ENCODE peak calls at places on chromosome 1, in five cellular contexts. One of them, this sample, is unnamed.
A peak's percentile ranks its signal among the peaks of the same experiment; 100 is the strongest.

GRCh38 chr1:8394456-8395321 is 76.8 kb downstream of the SLC45A1 start:
- DNase-seq in Peyer's patch: no peak
- DNase-seq in fibroblast of lung: peak; percentile 93
- DNase-seq in brain microvascular endothelial cell: peak; percentile 94
- DNase-seq in RWPE2: no peak
- DNase-seq in this sample: no peak

GRCh38 chr1:172970186-172970585 is 80.6 kb downstream of the TNFSF18 start:
- DNase-seq in Peyer's patch: no peak
- DNase-seq in fibroblast of lung: peak; percentile 61
- DNase-seq in brain microvascular endothelial cell: no peak
- DNase-seq in RWPE2: no peak
- DNase-seq in this sample: no peak

GRCh38 chr1:57067863-57068262 is 102.0 kb upstream of the C8B start:
- DNase-seq in Peyer's patch: no peak
- DNase-seq in fibroblast of lung: no peak
- DNase-seq in brain microvascular endothelial cell: no peak
- DNase-seq in RWPE2: no peak
- DNase-seq in this sample: no peak

GRCh38 chr1:51768971-51769601 is 109.4 kb downstream of the NRDC start:
- DNase-seq in Peyer's patch: no peak
- DNase-seq in fibroblast of lung: peak; percentile 56
- DNase-seq in brain microvascular endothelial cell: peak; percentile 51
- DNase-seq in RWPE2: no peak
- DNase-seq in this sample: peak; percentile 45

GRCh38 chr1:41370756-41371420 is 9.7 kb downstream of the FOXO6 start:
- DNase-seq in Peyer's patch: no peak
- DNase-seq in fibroblast of lung: no peak
- DNase-seq in brain microvascular endothelial cell: no peak
- DNase-seq in RWPE2: no peak
- DNase-seq in this sample: no peak

GRCh38 chr1:68571499-68571898 is 74.6 kb upstream of the DEPDC1 start:
- DNase-seq in Peyer's patch: no peak
- DNase-seq in fibroblast of lung: peak; percentile 11
- DNase-seq in brain microvascular endothelial cell: peak; percentile 7
- DNase-seq in RWPE2: no peak
- DNase-seq in this sample: no peak

GRCh38 chr1:156144747-156145146 is 8.6 kb upstream of the SEMA4A start:
- DNase-seq in Peyer's patch: no peak
- DNase-seq in fibroblast of lung: no peak
- DNase-seq in brain microvascular endothelial cell: no peak
- DNase-seq in RWPE2: no peak
- DNase-seq in this sample: no peak

GRCh38 chr1:38929476-38929875 is 12.2 kb downstream of the RHBDL2 start:
- DNase-seq in Peyer's patch: no peak
- DNase-seq in fibroblast of lung: peak; percentile 26
- DNase-seq in brain microvascular endothelial cell: no peak
- DNase-seq in RWPE2: no peak
- DNase-seq in this sample: no peak

GRCh38 chr1:161131721-161132409 is 602 bp downstream of the DEDD start:
- DNase-seq in Peyer's patch: no peak
- DNase-seq in fibroblast of lung: peak; percentile 40
- DNase-seq in brain microvascular endothelial cell: no peak
- DNase-seq in RWPE2: no peak
- DNase-seq in this sample: no peak

GRCh38 chr1:44345187-44345775 is 9.8 kb downstream of the ERI3 start:
- DNase-seq in Peyer's patch: no peak
- DNase-seq in fibroblast of lung: no peak
- DNase-seq in brain microvascular endothelial cell: no peak
- DNase-seq in RWPE2: no peak
- DNase-seq in this sample: no peak

GRCh38 chr1:153968000-153968363 is 280 bp downstream of the CREB3L4 start:
- DNase-seq in Peyer's patch: peak; percentile 74
- DNase-seq in fibroblast of lung: no peak
- DNase-seq in brain microvascular endothelial cell: no peak
- DNase-seq in RWPE2: no peak
- DNase-seq in this sample: no peak

GRCh38 chr1:59917785-59918180 is 8.8 kb downstream of the CYP2J2 start:
- DNase-seq in Peyer's patch: no peak
- DNase-seq in fibroblast of lung: no peak
- DNase-seq in brain microvascular endothelial cell: no peak
- DNase-seq in RWPE2: no peak
- DNase-seq in this sample: no peak

GRCh38 chr1:232579958-232580705 is 49.8 kb downstream of the SIPA1L2 start:
- DNase-seq in Peyer's patch: no peak
- DNase-seq in fibroblast of lung: no peak
- DNase-seq in brain microvascular endothelial cell: no peak
- DNase-seq in RWPE2: no peak
- DNase-seq in this sample: no peak

GRCh38 chr1:157595356-157595755 is 2.5 kb downstream of the FCRL4 start:
- DNase-seq in Peyer's patch: no peak
- DNase-seq in fibroblast of lung: no peak
- DNase-seq in brain microvascular endothelial cell: no peak
- DNase-seq in RWPE2: no peak
- DNase-seq in this sample: peak; percentile 29

GRCh38 chr1:18256318-18257235 is 149.0 kb downstream of the IGSF21 start:
- DNase-seq in Peyer's patch: no peak
- DNase-seq in fibroblast of lung: peak; percentile 2
- DNase-seq in brain microvascular endothelial cell: peak; percentile 13
- DNase-seq in RWPE2: no peak
- DNase-seq in this sample: peak; percentile 41

GRCh38 chr1:174157157-174157806 is 2.0 kb upstream of the RABGAP1L start:
- DNase-seq in Peyer's patch: no peak
- DNase-seq in fibroblast of lung: peak; percentile 18
- DNase-seq in brain microvascular endothelial cell: no peak
- DNase-seq in RWPE2: no peak
- DNase-seq in this sample: peak; percentile 66

GRCh38 chr1:230201445-230201844 is 134.4 kb downstream of the GALNT2 start:
- DNase-seq in Peyer's patch: no peak
- DNase-seq in fibroblast of lung: no peak
- DNase-seq in brain microvascular endothelial cell: no peak
- DNase-seq in RWPE2: no peak
- DNase-seq in this sample: no peak

GRCh38 chr1:181482521-181483083 is 715 bp upstream of the CACNA1E start:
- DNase-seq in Peyer's patch: peak; percentile 61
- DNase-seq in fibroblast of lung: peak; percentile 20
- DNase-seq in brain microvascular endothelial cell: no peak
- DNase-seq in RWPE2: no peak
- DNase-seq in this sample: peak; percentile 83

GRCh38 chr1:209710098-209710497 is 5.5 kb downstream of the HSD11B1 start:
- DNase-seq in Peyer's patch: no peak
- DNase-seq in fibroblast of lung: no peak
- DNase-seq in brain microvascular endothelial cell: no peak
- DNase-seq in RWPE2: no peak
- DNase-seq in this sample: peak; percentile 16

GRCh38 chr1:42456754-42457089 is 379 bp downstream of the PPCS start:
- DNase-seq in Peyer's patch: no peak
- DNase-seq in fibroblast of lung: peak; percentile 65
- DNase-seq in brain microvascular endothelial cell: peak; percentile 25
- DNase-seq in RWPE2: no peak
- DNase-seq in this sample: peak; percentile 78

GRCh38 chr1:27235827-27236226 is 1.4 kb downstream of the WDTC1 start:
- DNase-seq in Peyer's patch: no peak
- DNase-seq in fibroblast of lung: peak; percentile 12
- DNase-seq in brain microvascular endothelial cell: no peak
- DNase-seq in RWPE2: no peak
- DNase-seq in this sample: no peak

GRCh38 chr1:60867782-60868181 is 214.6 kb upstream of the NFIA start:
- DNase-seq in Peyer's patch: no peak
- DNase-seq in fibroblast of lung: no peak
- DNase-seq in brain microvascular endothelial cell: no peak
- DNase-seq in RWPE2: no peak
- DNase-seq in this sample: no peak

GRCh38 chr1:179545316-179545715 is 30.4 kb downstream of the NPHS2 start:
- DNase-seq in Peyer's patch: no peak
- DNase-seq in fibroblast of lung: peak; percentile 2
- DNase-seq in brain microvascular endothelial cell: no peak
- DNase-seq in RWPE2: no peak
- DNase-seq in this sample: no peak

GRCh38 chr1:225467193-225468020 is 39.6 kb upstream of the LBR start:
- DNase-seq in Peyer's patch: peak; percentile 49
- DNase-seq in fibroblast of lung: no peak
- DNase-seq in brain microvascular endothelial cell: no peak
- DNase-seq in RWPE2: no peak
- DNase-seq in this sample: peak; percentile 83

DNA sequence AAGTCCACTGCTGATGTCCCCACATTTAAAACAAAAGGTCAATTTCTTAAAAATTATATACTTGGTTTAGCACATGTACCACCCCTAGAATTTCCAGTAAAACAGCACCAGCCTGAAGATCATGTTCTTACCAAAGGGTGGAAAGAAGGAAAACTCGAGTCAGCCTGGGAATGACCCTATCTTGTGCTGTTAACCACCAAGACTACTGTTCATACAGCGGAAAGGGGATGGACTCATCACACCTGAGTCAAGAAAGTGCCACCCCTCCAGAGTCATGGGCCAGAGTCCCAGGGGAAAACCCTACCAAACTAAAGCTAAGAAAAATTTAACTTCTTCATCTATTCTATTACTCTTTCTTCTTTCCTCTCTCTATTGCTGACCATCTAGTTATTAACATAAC is 113.6 kb upstream of the PPM1J start:
- DNase-seq in Peyer's patch: no peak
- DNase-seq in fibroblast of lung: no peak
- DNase-seq in brain microvascular endothelial cell: no peak
- DNase-seq in RWPE2: no peak
- DNase-seq in this sample: no peak
- TF ChIP-seq CTCF in Peyer's patch: no peak
- TF ChIP-seq CTCF in fibroblast of lung: no peak
- TF ChIP-seq CTCF in brain microvascular endothelial cell: no peak
- TF ChIP-seq CTCF in RWPE2: no peak
- TF ChIP-seq CTCF in this sample: no peak

DNA sequence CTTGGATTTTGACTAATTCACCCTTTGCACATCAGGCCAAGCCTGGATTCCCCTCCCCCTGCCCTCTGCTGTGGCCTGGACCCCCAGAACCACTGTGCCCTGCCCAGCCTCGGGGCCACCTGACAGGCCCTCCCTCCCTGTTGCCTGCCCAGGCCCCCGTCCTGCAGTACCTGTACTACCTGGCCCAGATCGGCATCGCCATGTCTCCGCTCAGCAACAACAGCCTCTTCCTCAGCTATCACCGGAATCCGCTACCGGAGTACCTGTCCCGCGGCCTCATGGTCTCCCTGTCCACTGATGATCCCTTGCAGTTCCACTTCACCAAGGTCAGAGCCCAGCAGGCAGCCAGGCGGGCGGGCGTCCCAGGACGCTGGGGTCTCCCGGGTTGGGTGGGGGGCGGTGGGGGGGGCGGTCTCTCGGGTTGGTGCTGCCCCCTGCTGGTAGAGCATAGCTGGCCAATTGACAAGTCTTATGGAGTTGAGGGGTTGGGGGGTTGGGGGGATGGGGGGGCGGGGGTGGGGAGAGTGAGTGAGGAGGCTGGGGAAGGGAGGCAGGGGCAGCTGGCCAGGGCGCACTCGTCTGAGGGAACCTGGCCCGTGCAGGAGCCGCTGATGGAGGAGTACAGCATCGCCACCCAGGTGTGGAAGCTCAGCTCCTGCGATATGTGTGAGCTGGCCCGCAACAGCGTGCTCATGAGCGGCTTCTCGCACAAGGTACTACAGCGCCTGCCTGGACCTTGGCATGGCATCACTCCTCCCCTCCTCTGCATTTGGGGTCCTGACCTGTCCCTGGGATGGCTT is 10.6 kb downstream of the AMPD2 start:
- DNase-seq in Peyer's patch: no peak
- DNase-seq in fibroblast of lung: no peak
- DNase-seq in brain microvascular endothelial cell: no peak
- DNase-seq in RWPE2: no peak
- DNase-seq in this sample: no peak
- TF ChIP-seq CTCF in Peyer's patch: peak; percentile 50
- TF ChIP-seq CTCF in fibroblast of lung: peak; percentile 13
- TF ChIP-seq CTCF in brain microvascular endothelial cell: peak; percentile 35
- TF ChIP-seq CTCF in RWPE2: peak; percentile 45
- TF ChIP-seq CTCF in this sample: peak; percentile 40

DNA sequence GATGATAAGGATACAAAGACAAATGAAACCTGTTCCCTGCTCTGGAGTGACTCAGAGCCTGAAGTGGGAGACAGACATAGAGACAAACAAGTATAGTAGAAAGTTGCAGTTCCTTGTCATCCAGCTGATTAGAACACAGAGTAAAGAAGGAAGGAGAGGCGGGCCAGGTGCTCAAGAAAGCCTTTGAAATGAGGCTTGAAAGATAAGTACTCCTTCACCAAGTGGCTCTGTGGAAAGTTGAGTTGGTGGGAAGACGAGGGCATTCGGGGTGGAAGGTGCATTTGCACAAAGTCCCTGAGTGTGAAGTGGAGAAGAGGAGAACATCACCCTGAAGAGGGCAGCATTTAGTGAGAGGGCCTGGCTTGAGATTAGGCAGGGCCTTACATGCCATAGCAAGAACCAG is 17.0 kb downstream of the MARK1 start:
- DNase-seq in Peyer's patch: no peak
- DNase-seq in fibroblast of lung: peak; percentile 5
- DNase-seq in brain microvascular endothelial cell: no peak
- DNase-seq in RWPE2: no peak
- DNase-seq in this sample: no peak
- TF ChIP-seq CTCF in Peyer's patch: no peak
- TF ChIP-seq CTCF in fibroblast of lung: peak; percentile 27
- TF ChIP-seq CTCF in brain microvascular endothelial cell: peak; percentile 52
- TF ChIP-seq CTCF in RWPE2: no peak
- TF ChIP-seq CTCF in this sample: peak; percentile 18

DNA sequence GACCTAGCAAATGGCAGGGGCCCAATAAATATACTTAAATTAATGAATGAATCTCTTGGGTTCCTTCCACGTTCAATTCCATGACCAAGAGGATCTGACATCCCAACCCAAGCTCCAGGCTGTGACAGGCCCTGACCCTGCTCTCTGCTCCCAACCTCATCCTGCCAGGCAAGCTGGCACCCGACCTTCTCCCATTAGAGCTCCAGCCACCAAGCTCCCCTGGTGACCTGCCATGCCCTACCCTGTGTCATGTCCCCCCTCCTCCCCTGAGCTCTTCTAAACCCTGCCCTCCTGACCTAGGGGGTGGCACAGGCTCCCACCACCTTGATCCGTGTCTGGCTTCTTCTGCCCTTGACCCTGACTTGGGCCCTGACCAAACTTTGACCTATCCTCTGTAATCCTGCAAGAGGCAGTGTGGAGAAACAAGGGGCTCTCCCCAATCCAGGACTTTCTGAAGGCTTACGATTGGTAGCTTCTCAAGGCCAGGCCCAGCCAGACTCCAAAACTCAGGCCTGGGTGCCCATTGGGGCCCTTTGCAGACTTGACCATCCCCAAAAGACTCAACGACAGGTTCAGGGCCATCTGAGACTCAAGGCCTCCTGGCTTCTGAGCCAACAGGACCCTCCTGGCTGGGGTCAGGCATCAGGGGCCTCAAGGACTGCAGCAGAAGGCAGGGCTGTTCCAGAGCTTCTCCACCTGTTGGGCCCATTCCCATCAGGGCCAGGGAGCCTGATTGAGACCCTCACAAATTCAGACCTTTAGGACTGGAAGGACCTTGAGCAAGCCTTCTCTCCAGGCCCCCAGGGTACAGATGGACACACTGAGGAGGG is 249.0 kb downstream of the PTPRU start:
- DNase-seq in Peyer's patch: no peak
- DNase-seq in fibroblast of lung: no peak
- DNase-seq in brain microvascular endothelial cell: no peak
- DNase-seq in RWPE2: no peak
- DNase-seq in this sample: no peak
- TF ChIP-seq CTCF in Peyer's patch: no peak
- TF ChIP-seq CTCF in fibroblast of lung: no peak
- TF ChIP-seq CTCF in brain microvascular endothelial cell: no peak
- TF ChIP-seq CTCF in RWPE2: no peak
- TF ChIP-seq CTCF in this sample: no peak

This sample was measured in GM13977.